ENCODE peak calls at places on chromosome 1, in seven cellular contexts. P is hepatocyte, Z is frontal cortex, M is NCI-H1436, G is HS-5, J is AG04449, E is NCI-H187. R is an unnamed sample.

GRCh38 chr1:162988869-162989268 is 80.3 kb upstream of the RGS4 start:
- DNase-seq in P (no peak), Z (no peak), M (peak), G (no peak), J (no peak), E (no peak), R (no peak)

GRCh38 chr1:235502601-235503332 is 1.5 kb downstream of the B3GALNT2 start:
- DNase-seq in P (peak), Z (no peak), M (peak), G (no peak), J (no peak), E (no peak), R (no peak)

GRCh38 chr1:23169727-23170335 is 1.2 kb upstream of the LUZP1 start:
- DNase-seq in P (peak), Z (peak), M (peak), G (no peak), J (peak), E (no peak), R (no peak)

GRCh38 chr1:162471290-162471853 is 26.2 kb upstream of the UHMK1 start:
- DNase-seq in P (no peak), Z (no peak), M (no peak), G (no peak), J (no peak), E (no peak), R (no peak)

GRCh38 chr1:30879126-30879786 is 29.3 kb downstream of the SDC3 start:
- DNase-seq in P (no peak), Z (no peak), M (peak), G (no peak), J (no peak), E (no peak), R (no peak)

GRCh38 chr1:64292399-64292798 is 89.0 kb downstream of the UBE2U start:
- DNase-seq in P (no peak), Z (no peak), M (no peak), G (no peak), J (no peak), E (no peak), R (no peak)

GRCh38 chr1:192756314-192756713 is 52.5 kb upstream of the RGS2 start:
- DNase-seq in P (no peak), Z (no peak), M (no peak), G (no peak), J (no peak), E (no peak), R (no peak)

GRCh38 chr1:154881820-154882535 is 11.9 kb upstream of the KCNN3 start:
- DNase-seq in P (no peak), Z (no peak), M (no peak), G (no peak), J (no peak), E (no peak), R (no peak)

GRCh38 chr1:41813220-41813619 is 105.5 kb downstream of the HIVEP3 start:
- DNase-seq in P (no peak), Z (no peak), M (no peak), G (no peak), J (no peak), E (no peak), R (no peak)

GRCh38 chr1:13990939-13991338 is 291.0 kb downstream of the PRDM2 start:
- DNase-seq in P (peak), Z (no peak), M (no peak), G (no peak), J (no peak), E (no peak), R (no peak)

GRCh38 chr1:183024352-183025337 is 1.4 kb downstream of the LAMC1 start:
- DNase-seq in P (no peak), Z (no peak), M (no peak), G (no peak), J (no peak), E (no peak), R (no peak)